ENCODE peak calls at places on chromosomes 13 and 19, in four cellular contexts. I is IMR-90, J is H1, H is GM12878. L is an unnamed sample.

GRCh38 chr13:93320942-93321341 is 94.3 kb downstream of the GPC6 start:
- DNase-seq in I (peak), J (no peak), H (no peak), L (no peak)

GRCh38 chr13:26019881-26020535 is 31.8 kb downstream of the SHISA2 start:
- DNase-seq in I (peak), J (peak), H (no peak), L (no peak)

GRCh38 chr13:50512602-50513527 is 330.6 kb downstream of the DLEU7 start:
- DNase-seq in I (peak), J (no peak), H (no peak), L (no peak)

GRCh38 chr19:43648633-43649032 is 9.0 kb upstream of the CADM4 start:
- DNase-seq in I (no peak), J (no peak), H (no peak), L (no peak)

GRCh38 chr13:58004761-58005160 is 373.2 kb downstream of the PCDH17 start:
- DNase-seq in I (no peak), J (no peak), H (no peak), L (no peak)

GRCh38 chr19:7533925-7534480 is 1.5 kb upstream of the PNPLA6 start:
- DNase-seq in I (peak), J (peak), H (peak), L (peak)

GRCh38 chr13:59861676-59862075 is 302.1 kb downstream of the DIAPH3 start:
- DNase-seq in I (no peak), J (no peak), H (no peak), L (no peak)

GRCh38 chr19:18804643-18805042 is 13.5 kb upstream of the COMP start:
- DNase-seq in I (no peak), J (no peak), H (no peak), L (no peak)

GRCh38 chr19:54928299-54928698 is 19.0 kb downstream of the NLRP7 start:
- DNase-seq in I (no peak), J (no peak), H (no peak), L (peak)

GRCh38 chr19:49858591-49858985 is 7.6 kb downstream of the PTOV1 start:
- DNase-seq in I (no peak), J (no peak), H (no peak), L (no peak)

GRCh38 chr13:46712524-46712923 is 84.4 kb downstream of the ESD start:
- DNase-seq in I (no peak), J (no peak), H (no peak), L (no peak)

GRCh38 chr19:5953034-5953589 is 24.8 kb downstream of the RANBP3 start:
- DNase-seq in I (peak), J (no peak), H (no peak), L (no peak)

GRCh38 chr19:52028780-52029123 is 573 bp upstream of the ZNF614 start:
- DNase-seq in I (no peak), J (no peak), H (no peak), L (no peak)

GRCh38 chr19:7928741-7929701 is 3.1 kb upstream of the CTXN1 start:
- DNase-seq in I (peak), J (peak), H (no peak), L (no peak)

GRCh38 chr19:21463449-21464105 is 41.8 kb upstream of the ZNF429 start:
- DNase-seq in I (no peak), J (peak), H (no peak), L (no peak)

GRCh38 chr13:35496761-35497386 is 20.4 kb upstream of the MAB21L1 start:
- DNase-seq in I (no peak), J (no peak), H (no peak), L (no peak)

GRCh38 chr13:77751513-77752456 is 54.3 kb downstream of the SLAIN1 start:
- DNase-seq in I (peak), J (no peak), H (peak), L (peak)

GRCh38 chr13:104571890-104572229 is 1505.6 kb upstream of the SLC10A2 start:
- DNase-seq in I (no peak), J (no peak), H (no peak), L (no peak)

GRCh38 chr19:55257461-55258411 is 1.1 kb downstream of the PPP6R1 start:
- DNase-seq in I (peak), J (peak), H (no peak), L (no peak)

GRCh38 chr19:48802623-48803022 is 8.2 kb downstream of the BCAT2 start:
- DNase-seq in I (no peak), J (no peak), H (no peak), L (no peak)

GRCh38 chr13:107864543-107865460 is 350.5 kb downstream of the LIG4 start:
- DNase-seq in I (peak), J (no peak), H (no peak), L (no peak)

GRCh38 chr13:51557875-51558604 is 26.2 kb upstream of the WDFY2 start:
- DNase-seq in I (peak), J (no peak), H (no peak), L (no peak)

GRCh38 chr19:2213799-2214198 is 22.3 kb downstream of the PLEKHJ1 start:
- DNase-seq in I (no peak), J (no peak), H (no peak), L (no peak)

GRCh38 chr13:113207890-113208423 is 512 bp downstream of the PCID2 start:
- DNase-seq in I (peak), J (peak), H (no peak), L (no peak)

GRCh38 chr13:113647351-113648217 is 10.4 kb downstream of the ATP4B start:
- DNase-seq in I (no peak), J (no peak), H (no peak), L (peak)

GRCh38 chr19:45955905-45956608 is 17.6 kb downstream of the NOVA2 start:
- DNase-seq in I (peak), J (no peak), H (no peak), L (peak)

GRCh38 chr13:101626925-101627555 is 174.6 kb downstream of the ITGBL1 start:
- DNase-seq in I (peak), J (no peak), H (peak), L (no peak)

GRCh38 chr19:32748497-32748896 is 28.9 kb downstream of the TDRD12 start:
- DNase-seq in I (no peak), J (peak), H (no peak), L (no peak)

GRCh38 chr13:51523082-51523518 is 61.2 kb upstream of the WDFY2 start:
- DNase-seq in I (peak), J (no peak), H (no peak), L (no peak)

GRCh38 chr13:25218011-25218410 is 45.9 kb upstream of the AMER2 start:
- DNase-seq in I (no peak), J (peak), H (no peak), L (no peak)

GRCh38 chr19:35142531-35143230 is 374 bp upstream of the FXYD7 start:
- DNase-seq in I (no peak), J (peak), H (no peak), L (no peak)

GRCh38 chr19:35144259-35144599 is 1.2 kb downstream of the FXYD7 start:
- DNase-seq in I (no peak), J (no peak), H (no peak), L (no peak)

GRCh38 chr19:35141627-35142401 is 1.2 kb upstream of the FXYD7 start:
- DNase-seq in I (no peak), J (peak), H (no peak), L (no peak)

GRCh38 chr19:35143818-35144217 is 763 bp downstream of the FXYD7 start:
- DNase-seq in I (no peak), J (no peak), H (no peak), L (no peak)

GRCh38 chr19:35143231-35143715 is at the start of gene FXYD7:
- DNase-seq in I (no peak), J (peak), H (no peak), L (no peak)
- TF ChIP-seq RAD21 in I (no peak), J (no peak), H (no peak), L (no peak)

GRCh38 chr19:38064661-38065425 is 157.8 kb downstream of the SIPA1L3 start:
- DNase-seq in I (no peak), J (no peak), H (no peak), L (no peak)

GRCh38 chr19:38070573-38070972 is 153.4 kb downstream of the DPF1 start:
- DNase-seq in I (peak), J (no peak), H (no peak), L (no peak)

GRCh38 chr19:38071647-38072046 is 152.4 kb downstream of the DPF1 start:
- DNase-seq in I (no peak), J (no peak), H (no peak), L (no peak)

GRCh38 chr19:38072776-38073411 is 151.1 kb downstream of the DPF1 start:
- DNase-seq in I (peak), J (no peak), H (no peak), L (no peak)

DNA sequence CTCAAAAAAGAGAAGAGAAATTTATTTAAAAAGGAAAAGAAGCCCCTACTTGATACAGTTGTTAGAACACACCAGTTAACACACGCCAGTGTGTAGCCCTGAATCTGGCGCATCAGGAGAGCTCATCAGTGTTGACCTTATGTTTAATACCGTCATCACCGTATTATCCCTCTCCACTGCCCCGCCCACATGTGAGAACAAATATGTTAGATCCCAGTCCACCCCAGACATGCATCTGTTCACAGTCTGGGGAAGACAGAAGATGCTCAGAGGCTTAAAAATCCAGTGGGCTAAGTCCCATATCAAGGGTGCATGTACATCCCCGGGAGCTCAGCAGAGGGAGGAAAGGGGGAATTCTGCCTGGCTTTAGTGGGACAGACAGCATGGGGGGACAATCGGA is 155.2 kb downstream of the DPF1 start:
- DNase-seq in I (no peak), J (no peak), H (no peak), L (no peak)
- TF ChIP-seq RAD21 in I (no peak), J (no peak), H (no peak), L (no peak)

GRCh38 chr19:3338541-3339181 is 27.7 kb upstream of the NFIC start:
- DNase-seq in I (no peak), J (no peak), H (no peak), L (no peak)
- TF ChIP-seq RAD21 in I (no peak), J (no peak), H (no peak), L (no peak)

GRCh38 chr19:42487798-42488178 is 40.5 kb downstream of the CEACAM1 start:
- DNase-seq in I (no peak), J (no peak), H (no peak), L (no peak)

GRCh38 chr19:42487025-42487797 is 41.1 kb downstream of the CEACAM1 start:
- DNase-seq in I (no peak), J (no peak), H (no peak), L (no peak)

GRCh38 chr19:42494321-42494720 is 34.0 kb downstream of the CEACAM1 start:
- DNase-seq in I (no peak), J (no peak), H (no peak), L (no peak)

DNA sequence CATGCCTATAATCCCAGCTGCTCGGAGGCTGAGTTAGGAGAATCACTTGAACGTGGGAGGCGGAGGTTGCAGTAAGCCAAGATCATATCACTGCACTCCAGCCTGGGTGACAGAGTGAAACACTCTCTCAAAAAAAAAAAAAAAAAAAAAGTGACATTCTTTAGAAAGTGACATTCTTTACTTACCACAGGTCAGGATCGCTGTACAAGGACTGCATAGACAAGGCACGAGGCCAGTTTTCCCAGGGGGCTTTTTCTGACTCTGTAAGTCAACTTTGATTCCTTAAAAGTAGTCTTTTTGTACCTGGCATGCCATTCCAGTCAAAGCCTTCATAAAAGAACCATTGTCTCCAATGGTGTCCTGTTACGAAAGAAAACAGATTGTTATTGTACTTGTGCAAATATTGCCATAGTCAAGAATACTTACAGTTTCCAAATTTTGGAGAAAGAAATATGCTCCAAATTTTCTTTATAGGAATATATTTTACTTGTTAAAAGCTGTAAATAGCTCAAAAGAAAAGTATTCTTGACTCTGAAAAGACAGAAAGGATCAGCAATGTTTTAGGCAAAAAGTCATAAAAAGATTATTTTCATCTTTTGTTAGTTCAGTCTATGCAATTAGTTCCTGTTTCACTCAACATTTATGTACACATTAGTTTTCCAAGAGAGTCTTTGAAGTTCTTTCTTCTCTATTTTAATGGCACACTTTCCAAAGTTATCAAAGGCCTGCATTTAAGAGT is 39.3 kb downstream of the CEACAM1 start:
- DNase-seq in I (no peak), J (no peak), H (no peak), L (peak)
- TF ChIP-seq RAD21 in I (no peak), J (no peak), H (no peak), L (no peak)

DNA sequence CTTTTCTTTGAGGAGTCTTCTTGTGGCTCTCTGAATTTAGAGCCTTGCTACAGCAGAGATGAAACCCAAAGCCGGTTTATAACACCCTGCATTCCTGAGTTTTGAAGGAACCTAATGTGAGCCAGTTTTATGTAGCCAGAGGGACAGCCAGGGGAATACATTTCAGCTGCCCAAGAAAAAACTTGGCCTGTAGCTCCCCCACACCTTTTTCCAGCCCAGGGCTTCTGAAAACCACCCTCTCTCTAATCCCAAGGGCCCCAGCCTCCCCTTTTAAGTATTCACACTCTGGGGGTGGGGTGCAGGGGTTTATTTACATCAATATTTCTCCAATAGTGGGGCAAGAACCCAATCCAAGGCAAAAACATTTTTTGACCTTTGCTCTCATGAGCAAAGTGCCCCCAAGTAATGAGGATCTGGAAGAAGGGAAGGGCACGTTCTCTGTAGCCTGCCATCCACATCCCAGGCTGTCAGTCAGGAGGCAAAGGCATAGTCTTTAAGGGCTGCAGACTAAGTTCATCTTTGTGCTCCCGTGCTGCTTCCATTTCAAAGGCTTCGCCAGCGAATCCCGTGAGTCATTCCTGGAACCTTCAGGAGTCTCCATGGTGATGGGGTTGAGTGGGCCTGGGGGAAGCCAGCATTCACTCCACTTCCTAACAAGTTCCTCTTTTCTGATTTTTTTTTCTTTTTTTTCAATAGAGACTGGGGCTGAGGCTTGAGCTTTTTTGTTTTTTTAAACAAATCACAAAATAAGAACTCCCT is 33.2 kb upstream of the MEDAG start:
- DNase-seq in I (peak), J (no peak), H (no peak), L (no peak)
- TF ChIP-seq RAD21 in I (peak), J (no peak), H (no peak), L (no peak)

DNA sequence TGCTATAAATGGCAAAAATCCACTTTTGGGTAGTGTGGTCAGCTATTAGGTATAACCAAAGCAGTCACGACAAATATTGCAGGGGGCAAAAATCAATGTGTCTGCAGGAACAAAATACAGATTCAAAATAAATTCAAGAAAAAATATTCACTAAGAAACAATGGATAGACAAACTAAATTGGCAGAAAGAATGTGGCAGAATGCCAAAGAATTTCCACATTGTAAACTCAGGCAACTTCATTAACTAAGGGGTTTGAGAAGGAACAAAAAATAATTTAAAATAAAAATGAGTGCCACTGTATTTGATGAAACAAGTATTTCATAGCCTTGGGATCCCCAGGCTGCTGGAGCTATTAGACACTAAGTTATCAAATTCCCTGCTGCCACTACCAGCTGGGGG is 193.1 kb downstream of the VWA8 start:
- DNase-seq in I (peak), J (no peak), H (no peak), L (no peak)
- TF ChIP-seq RAD21 in I (no peak), J (no peak), H (no peak), L (no peak)

GRCh38 chr13:40639226-40639681 is 27.2 kb downstream of the FOXO1 start:
- DNase-seq in I (no peak), J (no peak), H (no peak), L (no peak)
- TF ChIP-seq RAD21 in I (no peak), J (no peak), H (no peak), L (no peak)

GRCh38 chr13:94419304-94419943 is 60.1 kb downstream of the DCT start:
- DNase-seq in I (peak), J (no peak), H (no peak), L (no peak)
- TF ChIP-seq RAD21 in I (no peak), J (no peak), H (no peak), L (no peak)

DNA sequence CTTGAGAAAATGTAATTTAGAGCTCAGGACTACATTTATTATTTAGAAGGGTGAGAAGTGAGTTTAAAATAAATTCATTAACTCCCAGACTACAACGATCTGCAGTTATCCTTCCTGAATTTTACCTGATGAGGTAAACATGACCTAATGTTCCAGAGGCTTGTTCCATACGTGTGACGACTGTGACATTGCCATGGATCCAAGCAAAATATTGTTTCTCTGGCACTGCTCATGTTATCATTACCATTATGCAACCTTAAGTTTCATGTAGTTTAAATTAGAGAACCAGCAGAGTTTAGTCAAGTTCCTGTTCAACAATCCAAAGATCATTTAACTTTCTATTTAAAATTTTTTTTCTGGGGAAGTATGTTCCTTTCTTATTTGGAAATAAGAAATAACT is 279.6 kb downstream of the KLF5 start:
- DNase-seq in I (no peak), J (no peak), H (no peak), L (no peak)
- TF ChIP-seq RAD21 in I (no peak), J (no peak), H (no peak), L (no peak)

L was measured in HCT116.